ENCODE peak calls at places on chromosomes 5 and 9, in four cellular contexts. G, O, A and W are unnamed samples.

GRCh38 chr9:133956520-133957076 is 35.5 kb downstream of the VAV2 start:
- DNase-seq in G (peak; percentile 91), O (no peak), A (peak; percentile 85), W (no peak)

GRCh38 chr5:132445930-132446329 is 44.6 kb downstream of the IRF1 start:
- DNase-seq in G (peak; percentile 53), O (no peak), A (no peak), W (no peak)

GRCh38 chr9:91646702-91647101 is 223.1 kb upstream of the NFIL3 start:
- DNase-seq in G (no peak), O (no peak), A (no peak), W (no peak)

GRCh38 chr5:23507278-23507685 is at the start of gene PRDM9:
- DNase-seq in G (peak; percentile 44), O (no peak), A (peak; percentile 90), W (no peak)

GRCh38 chr9:92615790-92616189 is 54.1 kb downstream of the IPPK start:
- DNase-seq in G (no peak), O (no peak), A (no peak), W (no peak)

GRCh38 chr5:751496-751895 is 33.0 kb downstream of the ZDHHC11B start:
- DNase-seq in G (no peak), O (no peak), A (no peak), W (no peak)

GRCh38 chr5:150161242-150162141 is 5.1 kb upstream of the CDX1 start:
- DNase-seq in G (peak; percentile 95), O (peak; percentile 74), A (peak; percentile 86), W (no peak)

GRCh38 chr5:106414342-106414741 is 1256.4 kb downstream of the EFNA5 start:
- DNase-seq in G (no peak), O (no peak), A (no peak), W (no peak)

GRCh38 chr5:43729846-43730478 is 127.0 kb downstream of the NNT start:
- DNase-seq in G (no peak), O (peak; percentile 4), A (no peak), W (peak; percentile 17)

GRCh38 chr9:69122391-69123141 is 51.5 kb upstream of the TJP2 start:
- DNase-seq in G (peak; percentile 54), O (peak; percentile 38), A (no peak), W (no peak)

GRCh38 chr5:38453921-38454320 is 102.5 kb downstream of the LIFR start:
- DNase-seq in G (no peak), O (no peak), A (no peak), W (no peak)
- H3K36me3 ChIP-seq in G (no peaks in the 10 kb centered on the region), O (no peaks in the 10 kb centered on the region), A (no peaks in the 10 kb centered on the region), W (no peaks in the 10 kb centered on the region)

DNA sequence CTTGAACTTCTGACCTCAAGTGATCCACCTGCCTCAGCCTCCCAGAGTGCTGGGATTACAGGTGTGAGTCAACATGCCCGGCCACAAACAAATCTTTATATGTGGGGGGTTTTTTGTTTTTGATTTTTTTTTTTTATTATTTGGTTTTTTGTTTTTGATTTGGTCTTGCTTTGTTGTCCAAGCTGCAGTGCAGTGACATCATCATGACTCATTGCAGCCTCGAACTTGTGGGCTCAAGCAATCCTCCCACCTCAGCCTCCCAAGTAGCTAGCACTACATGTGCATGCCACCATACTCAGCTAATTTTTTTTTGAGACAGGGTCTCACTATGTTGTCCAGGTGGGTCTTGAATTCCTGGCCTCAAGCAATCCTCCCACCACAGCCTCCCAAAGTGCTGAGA is 42.4 kb downstream of the ALDH7A1 start:
- DNase-seq in G (no peak), O (no peak), A (no peak), W (no peak)
- H3K36me3 ChIP-seq in G (peaks cover 53% of the 10 kb centered on the region), O (peaks cover 33% of the 10 kb centered on the region), A (peaks cover 27% of the 10 kb centered on the region), W (peaks cover 17% of the 10 kb centered on the region)

GRCh38 chr5:139283252-139284166 is 10.0 kb upstream of the MATR3 start:
- DNase-seq in G (no peak), O (no peak), A (no peak), W (no peak)

GRCh38 chr5:139285651-139286392 is 7.7 kb upstream of the MATR3 start:
- DNase-seq in G (no peak), O (no peak), A (no peak), W (no peak)

GRCh38 chr5:139282195-139282557 is 11.4 kb upstream of the MATR3 start:
- DNase-seq in G (no peak), O (no peak), A (no peak), W (no peak)

GRCh38 chr5:139287890-139288635 is 5.5 kb upstream of the MATR3 start:
- DNase-seq in G (no peak), O (no peak), A (no peak), W (no peak)

GRCh38 chr5:139284295-139284694 is 9.2 kb upstream of the MATR3 start:
- DNase-seq in G (no peak), O (no peak), A (no peak), W (no peak)
- H3K36me3 ChIP-seq in G (peaks cover 35% of the 10 kb centered on the region), O (peaks cover 21% of the 10 kb centered on the region), A (peaks cover 2% of the 10 kb centered on the region), W (peaks cover 6% of the 10 kb centered on the region)

GRCh38 chr9:23801523-23801922 is 24.5 kb downstream of the ELAVL2 start:
- DNase-seq in G (no peak), O (no peak), A (no peak), W (no peak)
- H3K36me3 ChIP-seq in G (no peaks in the 10 kb centered on the region), O (no peaks in the 10 kb centered on the region), A (no peaks in the 10 kb centered on the region), W (no peaks in the 10 kb centered on the region)